ENCODE peak calls at places on chromosomes 11 and 22, in five cellular contexts. J is activated B cell treated with CpG ODN at 0.5 μM for 24 hours, H is cardiac fibroblast, X is kidney, Z is neural crest cell. C is an unnamed sample.

GRCh38 chr11:101686514-101686913 is 102.7 kb upstream of the TRPC6 start:
- DNase-seq in J (no peak), H (peak; percentile 90), Z (no peak), X (no peak), C (no peak)

GRCh38 chr11:1888347-1888753 is 3.3 kb downstream of the PRR33 start:
- DNase-seq in Z (no peak), X (peak; percentile 68), J (no peak), H (no peak), C (no peak)

GRCh38 chr11:64834723-64835615 is 9.5 kb downstream of the CDC42BPG start:
- DNase-seq in X (peak; percentile 92), J (no peak), H (peak; percentile 44), Z (no peak), C (no peak)

GRCh38 chr11:133531971-133532651 is at the start of gene OPCML:
- DNase-seq in J (no peak), Z (no peak), X (no peak), H (no peak), C (no peak)

GRCh38 chr11:60925685-60926267 is 1.5 kb downstream of the TMEM132A start:
- DNase-seq in J (no peak), Z (no peak), X (no peak), H (peak; percentile 94), C (no peak)

GRCh38 chr11:99015634-99016454 is 4.9 kb upstream of the CNTN5 start:
- DNase-seq in J (no peak), H (peak; percentile 70), Z (no peak), X (no peak), C (no peak)

GRCh38 chr11:46912526-46913150 is 5.7 kb downstream of the LRP4 start:
- DNase-seq in H (no peak), Z (peak; percentile 36), J (no peak), X (no peak), C (no peak)

GRCh38 chr22:37925311-37925710 is 19.2 kb downstream of the MICALL1 start:
- DNase-seq in Z (no peak), H (no peak), X (no peak), J (no peak), C (no peak)

GRCh38 chr11:2833051-2833937 is 52.3 kb downstream of the CDKN1C start:
- DNase-seq in J (no peak), X (peak; percentile 78), Z (no peak), H (no peak), C (no peak)

GRCh38 chr22:40400173-40400572 is 29.8 kb downstream of the SGSM3 start:
- DNase-seq in H (no peak), Z (no peak), X (no peak), J (peak; percentile 49), C (peak; percentile 67)

GRCh38 chr11:73191151-73191550 is 26.9 kb upstream of the P2RY2 start:
- DNase-seq in J (no peak), X (peak; percentile 49), Z (no peak), H (no peak), C (no peak)

GRCh38 chr11:121237686-121238658 is 54.6 kb upstream of the SC5D start:
- DNase-seq in Z (no peak), X (no peak), J (no peak), H (peak; percentile 60), C (no peak)

GRCh38 chr22:40425082-40425481 is 54.7 kb downstream of the SGSM3 start:
- DNase-seq in Z (no peak), X (no peak), J (no peak), H (no peak), C (no peak)

GRCh38 chr11:113161671-113162589 is 152.5 kb upstream of the TTC12 start:
- DNase-seq in H (no peak), J (no peak), X (no peak), Z (no peak), C (no peak)

GRCh38 chr22:30575011-30575671 is 676 bp upstream of the GAL3ST1 start:
- DNase-seq in X (no peak), H (peak; percentile 74), Z (no peak), J (no peak), C (no peak)

GRCh38 chr11:73528877-73529530 is 68.9 kb downstream of the FAM168A start:
- DNase-seq in X (no peak), H (no peak), Z (no peak), J (no peak), C (no peak)

GRCh38 chr11:73361953-73362776 is 14.0 kb upstream of the RELT start:
- DNase-seq in H (no peak), J (no peak), Z (no peak), X (no peak), C (no peak)

GRCh38 chr11:41978951-41979350 is 519.5 kb upstream of the LRRC4C start:
- DNase-seq in H (peak; percentile 4), X (no peak), Z (no peak), J (no peak), C (no peak)

GRCh38 chr11:79291948-79292347 is 148.9 kb downstream of the TENM4 start:
- DNase-seq in J (no peak), Z (no peak), H (no peak), X (no peak), C (no peak)

GRCh38 chr11:70734911-70735310 is 336.6 kb downstream of the CTTN start:
- DNase-seq in J (no peak), Z (no peak), X (peak; percentile 64), H (no peak), C (no peak)

GRCh38 chr22:46547179-46547882 is 9.9 kb upstream of the CELSR1 start:
- DNase-seq in X (peak; percentile 86), J (no peak), Z (no peak), H (peak; percentile 70), C (no peak)

GRCh38 chr11:65814131-65814959 is 19.4 kb upstream of the SNX32 start:
- DNase-seq in J (no peak), X (peak; percentile 15), Z (no peak), H (peak; percentile 56), C (no peak)

GRCh38 chr22:17911887-17912286 is 112.5 kb downstream of the MICAL3 start:
- DNase-seq in J (no peak), H (no peak), Z (no peak), X (no peak), C (no peak)

GRCh38 chr22:26466196-26466595 is 17.4 kb downstream of the HPS4 start:
- DNase-seq in H (no peak), Z (no peak), X (no peak), J (no peak), C (no peak)

GRCh38 chr11:115304774-115305472 is 199.3 kb downstream of the CADM1 start:
- DNase-seq in Z (no peak), H (no peak), X (no peak), J (no peak), C (no peak)
- TF ChIP-seq CTCF in Z (no peak), H (no peak), X (no peak), J (no peak), C (no peak)

DNA sequence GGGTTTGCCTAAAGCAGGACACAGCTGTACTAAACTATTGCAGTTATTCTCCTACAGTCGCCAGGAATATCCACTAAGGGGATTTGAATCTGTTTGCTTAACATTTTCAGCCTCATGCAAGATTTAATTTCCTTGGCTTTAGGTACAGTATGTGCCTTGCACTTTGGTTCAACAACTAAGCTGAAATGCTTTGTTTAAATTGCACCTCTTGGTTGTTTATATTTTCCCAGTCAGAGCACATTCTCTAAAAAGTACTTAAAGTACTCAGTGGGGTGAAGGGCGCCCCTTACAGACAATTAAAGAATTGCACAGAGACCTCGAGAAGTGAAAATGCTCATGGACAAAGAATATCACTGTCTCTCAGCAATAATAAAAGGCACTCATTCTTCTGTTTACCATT is 107.8 kb upstream of the MTNR1B start:
- DNase-seq in J (no peak), H (no peak), X (no peak), Z (no peak), C (no peak)
- TF ChIP-seq CTCF in J (no peak), H (no peak), X (no peak), Z (peak; percentile 25), C (no peak)

GRCh38 chr11:119585038-119585666 is 143.8 kb downstream of the NECTIN1 start:
- DNase-seq in J (no peak), H (no peak), Z (peak; percentile 36), X (peak; percentile 85), C (no peak)

GRCh38 chr11:119580751-119581150 is 148.2 kb downstream of the NECTIN1 start:
- DNase-seq in J (no peak), X (no peak), Z (no peak), H (no peak), C (no peak)

GRCh38 chr11:119586181-119586580 is 142.8 kb downstream of the NECTIN1 start:
- DNase-seq in Z (no peak), H (no peak), J (no peak), X (no peak), C (no peak)

GRCh38 chr11:119584193-119585037 is 144.6 kb downstream of the NECTIN1 start:
- DNase-seq in X (peak; percentile 88), J (no peak), H (peak; percentile 48), Z (peak; percentile 58), C (no peak)

GRCh38 chr11:119583585-119583984 is 145.4 kb downstream of the NECTIN1 start:
- DNase-seq in Z (no peak), H (no peak), J (no peak), X (no peak), C (no peak)
- TF ChIP-seq CTCF in Z (peak; percentile 42), H (peak; percentile 9), J (no peak), X (no peak), C (no peak)

DNA sequence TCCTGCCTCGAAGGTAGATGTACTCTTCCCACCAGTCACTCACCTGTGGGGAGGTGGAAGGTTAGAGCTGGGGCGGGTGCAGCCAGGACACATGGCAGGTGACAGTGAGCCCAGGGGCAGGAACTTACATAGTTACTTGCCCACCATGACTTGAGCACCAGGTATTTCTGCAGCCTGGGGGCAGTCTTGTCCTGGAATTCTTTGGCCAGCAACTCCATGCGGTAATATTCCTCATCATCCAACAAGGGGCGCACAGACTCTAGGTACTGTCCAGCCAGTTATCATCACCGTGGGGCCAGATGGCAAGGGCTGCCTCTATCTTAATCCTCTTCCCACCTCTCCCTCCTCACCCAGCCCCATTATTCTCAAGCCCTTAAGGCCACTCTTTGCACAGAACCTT is 2.2 kb downstream of the CPT1B start:
- DNase-seq in H (peak; percentile 48), Z (peak; percentile 22), X (no peak), J (no peak), C (no peak)
- TF ChIP-seq CTCF in H (peak; percentile 15), Z (peak; percentile 35), X (no peak), J (no peak), C (no peak)